ENCODE peak calls at places on chromosomes 11 and 22, in six cellular contexts. P is body of pancreas, Y is heart left ventricle, U is transverse colon, M is A549, I is uterus. J is an unnamed sample.

GRCh38 chr22:26139320-26139719 is 29.9 kb upstream of the SEZ6L start:
- DNase-seq in P (peak; percentile 29), Y (no peak), U (no peak), M (no peak), I (no peak), J (peak; percentile 53)

GRCh38 chr11:126654886-126655806 is 299.7 kb downstream of the ST3GAL4 start:
- DNase-seq in P (no peak), Y (no peak), U (no peak), M (no peak), I (no peak), J (no peak)

GRCh38 chr11:13261600-13262061 is 16.0 kb upstream of the BMAL1 start:
- DNase-seq in P (no peak), Y (no peak), U (no peak), M (peak; percentile 84), I (peak; percentile 20), J (no peak)

GRCh38 chr11:26953770-26954392 is 40.0 kb upstream of the FIBIN start:
- DNase-seq in P (no peak), Y (no peak), U (no peak), M (no peak), I (no peak), J (no peak)

GRCh38 chr11:119921571-119921970 is 192.6 kb upstream of the NECTIN1 start:
- DNase-seq in P (no peak), Y (no peak), U (no peak), M (no peak), I (no peak), J (no peak)

GRCh38 chr11:103515283-103515682 is 406.1 kb downstream of the DYNC2H1 start:
- DNase-seq in P (no peak), Y (no peak), U (no peak), M (no peak), I (no peak), J (no peak)

GRCh38 chr11:128484172-128484571 is 103.2 kb downstream of the ETS1 start:
- DNase-seq in P (no peak), Y (no peak), U (no peak), M (peak; percentile 55), I (no peak), J (no peak)

GRCh38 chr11:19275496-19275895 is 34.8 kb upstream of the E2F8 start:
- DNase-seq in P (no peak), Y (no peak), U (no peak), M (peak; percentile 10), I (no peak), J (no peak)

GRCh38 chr11:8699903-8700302 is 17.3 kb downstream of the RPL27A start:
- DNase-seq in P (peak; percentile 66), Y (no peak), U (peak; percentile 33), M (no peak), I (peak; percentile 16), J (no peak)

GRCh38 chr11:95095858-95096587 is 6.4 kb downstream of the ENDOD1 start:
- DNase-seq in P (no peak), Y (no peak), U (no peak), M (no peak), I (no peak), J (no peak)

GRCh38 chr11:134660416-134660815 is 248.4 kb upstream of the B3GAT1 start:
- DNase-seq in P (no peak), Y (peak; percentile 2), U (no peak), M (no peak), I (no peak), J (no peak)

GRCh38 chr11:21264125-21264524 is 594.7 kb downstream of the NELL1 start:
- DNase-seq in P (no peak), Y (no peak), U (no peak), M (no peak), I (no peak), J (no peak)

GRCh38 chr22:35355744-35356420 is 25.0 kb upstream of the HMOX1 start:
- DNase-seq in P (no peak), Y (no peak), U (no peak), M (no peak), I (peak; percentile 51), J (no peak)

GRCh38 chr11:67264886-67265632 is 1.2 kb upstream of the GRK2 start:
- DNase-seq in P (no peak), Y (no peak), U (no peak), M (no peak), I (no peak), J (no peak)

GRCh38 chr22:46256358-46256958 is 6.4 kb upstream of the CDPF1 start:
- DNase-seq in P (no peak), Y (no peak), U (no peak), M (no peak), I (no peak), J (no peak)

GRCh38 chr11:95279921-95280861 is 49.2 kb upstream of the SESN3 start:
- DNase-seq in P (no peak), Y (no peak), U (no peak), M (no peak), I (no peak), J (peak; percentile 83)

GRCh38 chr22:23282986-23283385 is 102.7 kb downstream of the BCR start:
- DNase-seq in P (no peak), Y (no peak), U (no peak), M (no peak), I (no peak), J (no peak)

GRCh38 chr11:126834149-126834548 is 166.4 kb downstream of the KIRREL3 start:
- DNase-seq in P (no peak), Y (no peak), U (no peak), M (no peak), I (no peak), J (no peak)

GRCh38 chr11:116986521-116987105 is 111.6 kb downstream of the SIK3 start:
- DNase-seq in P (no peak), Y (no peak), U (no peak), M (no peak), I (no peak), J (no peak)

DNA sequence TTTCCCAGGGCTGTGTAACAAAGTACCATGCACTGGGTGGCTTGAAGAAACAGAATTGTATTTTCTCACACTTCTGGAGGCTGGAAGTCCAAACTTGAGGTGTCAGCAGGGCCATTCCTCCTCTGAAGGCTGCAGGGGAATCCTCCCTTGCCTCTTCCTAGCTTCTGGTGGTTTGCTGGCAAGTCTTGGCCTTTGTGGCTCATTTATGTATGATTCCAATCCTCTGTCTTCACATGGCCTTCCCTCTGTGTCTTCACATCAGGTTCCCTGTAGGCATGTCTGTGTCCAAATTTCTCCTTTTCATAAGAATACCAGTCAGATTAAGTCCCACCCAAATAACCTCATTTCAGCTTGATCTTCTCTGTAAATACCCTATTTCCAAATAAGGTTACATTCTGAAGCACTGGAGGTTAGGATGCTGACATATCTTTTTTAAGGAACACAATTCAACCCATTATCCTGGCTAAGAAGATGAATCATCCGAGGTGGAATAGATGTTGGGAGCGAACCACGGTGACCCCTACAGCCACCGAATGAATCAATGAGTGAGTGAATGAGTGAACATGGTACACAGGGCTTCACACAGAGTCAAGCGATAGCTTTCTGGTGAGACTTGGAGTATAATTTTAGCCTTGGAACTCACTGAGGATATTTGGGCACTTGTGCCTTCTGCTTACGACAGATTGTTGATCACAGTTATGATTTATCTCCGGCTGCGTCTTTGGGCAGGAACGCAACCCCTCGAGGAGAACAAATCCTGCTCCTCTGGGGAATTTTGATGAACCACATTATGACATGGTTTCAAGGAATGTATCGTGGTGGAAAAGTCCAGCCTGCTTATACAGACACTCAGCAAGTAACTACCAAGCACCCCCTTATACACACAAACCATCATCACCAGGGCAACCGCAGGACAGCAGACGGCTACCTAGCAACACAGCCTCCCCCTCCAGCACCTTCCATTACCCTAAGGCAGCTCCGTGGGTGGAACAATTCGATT is 34.3 kb upstream of the MICAL2 start:
- DNase-seq in P (no peak), Y (no peak), U (peak; percentile 46), M (peak; percentile 97), I (peak; percentile 78), J (peak; percentile 57)
- H3K4me3 ChIP-seq in P (no peak overlapping the region), Y (no peak overlapping the region), U (no peak overlapping the region), M (no peak overlapping the region), I (no peak overlapping the region), J (no peak overlapping the region)

GRCh38 chr11:2390871-2391662 is 9.5 kb upstream of the TSSC4 start:
- DNase-seq in P (no peak), Y (no peak), U (peak; percentile 61), M (peak; percentile 44), I (peak; percentile 93), J (no peak)

GRCh38 chr11:2388431-2389024 is 11.4 kb downstream of the CD81 start:
- DNase-seq in P (no peak), Y (no peak), U (no peak), M (no peak), I (no peak), J (no peak)

GRCh38 chr11:2389344-2390026 is 11.1 kb upstream of the TSSC4 start:
- DNase-seq in P (no peak), Y (no peak), U (no peak), M (no peak), I (no peak), J (no peak)

GRCh38 chr11:2391663-2391975 is 8.9 kb upstream of the TSSC4 start:
- DNase-seq in P (no peak), Y (no peak), U (no peak), M (no peak), I (no peak), J (no peak)

GRCh38 chr11:2390091-2390870 is 10.3 kb upstream of the TSSC4 start:
- DNase-seq in P (no peak), Y (no peak), U (no peak), M (no peak), I (no peak), J (peak; percentile 65)
- TF ChIP-seq POLR2A in P (no peak), Y (no peak), U (no peak), M (no peak), I (no peak), J (no peak)

DNA sequence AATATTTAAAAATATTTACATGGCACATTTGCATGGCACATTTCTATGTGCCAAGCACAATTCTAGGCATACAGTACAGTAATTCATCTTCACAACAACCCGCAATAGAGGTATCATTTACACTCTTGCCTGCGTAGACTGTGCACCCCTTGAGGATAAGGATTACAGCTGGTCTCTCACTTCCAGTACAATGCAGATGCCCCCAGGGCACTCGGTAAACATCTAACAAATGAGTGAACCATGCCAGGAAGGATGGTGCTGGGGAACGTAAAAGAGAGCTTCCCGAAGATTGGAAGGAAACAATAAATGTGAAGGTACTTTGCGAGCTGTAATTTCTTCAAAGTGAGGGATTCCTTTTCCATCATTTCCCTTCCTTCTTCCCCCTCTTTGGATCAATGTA is 1.3 kb downstream of the PRPF19 start:
- DNase-seq in P (no peak), Y (no peak), U (no peak), M (no peak), I (no peak), J (no peak)
- H3K4me3 ChIP-seq in P (no peak overlapping the region), Y (peak overlapping the region; percentile 79), U (no peak overlapping the region), M (peak overlapping the region; percentile 97), I (peak overlapping the region; percentile 75), J (peak overlapping the region; percentile 100)

GRCh38 chr11:98965358-98965757 is 55.4 kb upstream of the CNTN5 start:
- DNase-seq in P (no peak), Y (no peak), U (no peak), M (no peak), I (no peak), J (no peak)

GRCh38 chr11:98965775-98966174 is 55.0 kb upstream of the CNTN5 start:
- DNase-seq in P (no peak), Y (no peak), U (no peak), M (no peak), I (no peak), J (no peak)

GRCh38 chr11:98964146-98964545 is 56.6 kb upstream of the CNTN5 start:
- DNase-seq in P (no peak), Y (no peak), U (no peak), M (no peak), I (no peak), J (no peak)

DNA sequence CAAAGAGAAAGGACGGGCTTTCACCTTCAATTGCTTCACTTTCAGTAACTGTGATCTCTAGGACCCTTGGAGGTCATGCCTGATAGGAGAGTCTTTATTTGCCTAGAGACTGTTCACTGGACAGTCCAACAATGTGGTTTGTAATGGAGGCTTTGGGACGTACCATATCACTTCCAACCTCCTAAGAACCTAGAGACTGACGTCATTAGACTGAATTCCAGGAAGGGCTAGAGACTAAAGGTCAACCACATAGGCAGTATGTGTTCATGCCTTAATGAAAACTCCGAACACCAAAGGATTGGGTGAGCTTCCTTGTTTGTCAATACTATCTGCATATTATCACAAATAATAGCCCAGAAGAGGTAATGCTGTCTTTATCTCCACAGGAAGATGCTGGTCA is 53.7 kb upstream of the CNTN5 start:
- DNase-seq in P (no peak), Y (no peak), U (no peak), M (peak; percentile 16), I (no peak), J (no peak)
- TF ChIP-seq POLR2A in P (no peak), Y (no peak), U (no peak), M (no peak), I (no peak), J (no peak)